ENCODE peak calls at places on chromosomes 16 and 17, in seven cellular contexts. C is T-helper 17 cell; Z is fibroblast of lung; K is NCI-H524; W is stimulated activated CD4-positive, alpha-beta T cell treated with anti-CD3 and anti-CD28 coated beads, Interleukin-4, amount 100 ng/mL, for 48 hours; D is BJ; I is activated CD4-positive, alpha-beta T cell treated with anti-CD3 and anti-CD28 coated beads, Interleukin-2, amount 10 ng/mL, durations not matched to agents 7 days and 5 days. J is an unnamed sample.

GRCh38 chr17:47810200-47810821 is 11.3 kb downstream of the OSBPL7 start:
- DNase-seq in I (no peak), W (no peak), Z (peak), D (peak), K (no peak), C (no peak), J (peak)

GRCh38 chr17:60640503-60640902 is 37.1 kb upstream of the BCAS3 start:
- DNase-seq in Z (peak), I (no peak), K (peak), C (no peak), W (no peak), D (no peak), J (no peak)

GRCh38 chr16:57765160-57765728 is 29.7 kb downstream of the KATNB1 start:
- DNase-seq in D (no peak), Z (no peak), C (no peak), W (no peak), I (no peak), K (no peak), J (no peak)

GRCh38 chr17:56292010-56292409 is 138.7 kb downstream of the ANKFN1 start:
- DNase-seq in W (no peak), D (no peak), Z (peak), K (no peak), I (no peak), C (no peak), J (no peak)

GRCh38 chr17:42288985-42289862 is 926 bp downstream of the STAT5A start:
- DNase-seq in Z (no peak), W (peak), C (peak), K (no peak), D (no peak), I (peak), J (no peak)

GRCh38 chr17:7881655-7882054 is 6.9 kb upstream of the CHD3 start:
- DNase-seq in D (no peak), I (no peak), K (peak), C (no peak), W (no peak), Z (peak), J (no peak)

GRCh38 chr16:48433849-48434530 is 48.8 kb upstream of the SIAH1 start:
- DNase-seq in D (no peak), K (no peak), I (no peak), Z (no peak), C (no peak), W (no peak), J (no peak)

GRCh38 chr17:42485680-42486079 is 27.0 kb downstream of the ATP6V0A1 start:
- DNase-seq in D (no peak), C (no peak), Z (peak), K (no peak), I (no peak), W (no peak), J (no peak)

GRCh38 chr17:69325518-69326301 is 1.2 kb downstream of the ABCA5 start:
- DNase-seq in W (no peak), I (no peak), K (peak), D (no peak), Z (no peak), C (no peak), J (no peak)

GRCh38 chr17:34198519-34198918 is 56.6 kb upstream of the CCL2 start:
- DNase-seq in C (no peak), Z (no peak), W (no peak), K (no peak), D (no peak), I (no peak), J (no peak)

GRCh38 chr17:50149425-50150353 is 788 bp downstream of the PPP1R9B start:
- DNase-seq in D (no peak), Z (peak), C (peak), K (no peak), I (peak), W (peak), J (no peak)

GRCh38 chr16:30767767-30768465 is 5.8 kb downstream of the RNF40 start:
- DNase-seq in W (no peak), K (no peak), Z (no peak), C (no peak), I (no peak), D (no peak), J (no peak)

GRCh38 chr17:54972406-54973138 is 4.0 kb downstream of the STXBP4 start:
- DNase-seq in W (no peak), C (no peak), D (no peak), K (no peak), I (no peak), Z (no peak), J (no peak)

GRCh38 chr16:28219283-28219682 is 7.5 kb upstream of the XPO6 start:
- DNase-seq in Z (no peak), C (no peak), D (no peak), K (no peak), I (no peak), W (no peak), J (no peak)

GRCh38 chr17:38604479-38605229 is 1.1 kb downstream of the SRCIN1 start:
- DNase-seq in W (peak), Z (no peak), C (no peak), D (no peak), I (no peak), K (no peak), J (no peak)

GRCh38 chr17:31581022-31581483 is 189.6 kb downstream of the RAB11FIP4 start:
- DNase-seq in I (no peak), W (no peak), D (no peak), K (no peak), C (no peak), Z (peak), J (no peak)

GRCh38 chr17:28986714-28987367 is 19.0 kb downstream of the SEZ6 start:
- DNase-seq in Z (no peak), D (no peak), C (no peak), K (peak), W (no peak), I (no peak), J (no peak)

GRCh38 chr17:56681561-56682266 is 88.2 kb downstream of the NOG start:
- DNase-seq in K (no peak), D (peak), Z (peak), I (peak), C (no peak), W (no peak), J (no peak)

J was measured in NCI-H460.